ENCODE peak calls at places on chromosome 1, in six cellular contexts. R is HepG2, P is A549, M is GM12878, J is IMR-90, V is SK-N-SH. Q is an unnamed sample.

GRCh38 chr1:235366286-235366685 is 941 bp upstream of the TBCE start:
- DNase-seq in R (no peak), P (no peak), M (no peak), J (no peak), V (no peak), Q (peak; percentile 62)

GRCh38 chr1:98696077-98696476 is 34.6 kb downstream of the SNX7 start:
- DNase-seq in R (no peak), P (no peak), M (no peak), J (no peak), V (no peak), Q (no peak)

GRCh38 chr1:50605186-50605875 is 182.1 kb upstream of the DMRTA2 start:
- DNase-seq in R (peak; percentile 56), P (peak; percentile 19), M (no peak), J (peak; percentile 57), V (peak; percentile 21), Q (peak; percentile 59)

GRCh38 chr1:183986941-183987340 is 50.6 kb downstream of the COLGALT2 start:
- DNase-seq in R (no peak), P (no peak), M (no peak), J (peak; percentile 59), V (no peak), Q (no peak)

GRCh38 chr1:109201123-109201703 is 12.5 kb upstream of the SARS1 start:
- DNase-seq in R (peak; percentile 49), P (peak; percentile 36), M (no peak), J (peak; percentile 96), V (peak; percentile 56), Q (peak; percentile 93)

GRCh38 chr1:167797005-167797404 is 75.2 kb downstream of the MPZL1 start:
- DNase-seq in R (no peak), P (no peak), M (no peak), J (peak; percentile 99), V (no peak), Q (no peak)

GRCh38 chr1:69201716-69202115 is 366.0 kb upstream of the LRRC7 start:
- DNase-seq in R (no peak), P (no peak), M (no peak), J (no peak), V (no peak), Q (no peak)

GRCh38 chr1:53108646-53109580 is 33.5 kb downstream of the SLC1A7 start:
- DNase-seq in R (no peak), P (no peak), M (no peak), J (peak; percentile 65), V (no peak), Q (no peak)

GRCh38 chr1:45846931-45847330 is 43.5 kb downstream of the MAST2 start:
- DNase-seq in R (no peak), P (no peak), M (no peak), J (peak; percentile 59), V (no peak), Q (no peak)

GRCh38 chr1:191145834-191146233 is 668.2 kb upstream of the BRINP3 start:
- DNase-seq in R (no peak), P (no peak), M (no peak), J (no peak), V (no peak), Q (no peak)

GRCh38 chr1:71492298-71493041 is 411.6 kb upstream of the ZRANB2 start:
- DNase-seq in R (no peak), P (no peak), M (no peak), J (no peak), V (no peak), Q (no peak)

GRCh38 chr1:212121772-212122171 is 86.2 kb downstream of the DTL start:
- DNase-seq in R (no peak), P (no peak), M (no peak), J (no peak), V (no peak), Q (no peak)

GRCh38 chr1:212124891-212125582 is 89.5 kb downstream of the DTL start:
- DNase-seq in R (no peak), P (no peak), M (no peak), J (peak; percentile 16), V (no peak), Q (no peak)

GRCh38 chr1:212127219-212127618 is 91.7 kb downstream of the DTL start:
- DNase-seq in R (no peak), P (no peak), M (no peak), J (no peak), V (no peak), Q (no peak)

GRCh38 chr1:212129781-212130180 is 94.2 kb downstream of the DTL start:
- DNase-seq in R (no peak), P (no peak), M (no peak), J (no peak), V (no peak), Q (no peak)

GRCh38 chr1:212125654-212126053 is 90.1 kb downstream of the DTL start:
- DNase-seq in R (no peak), P (no peak), M (no peak), J (no peak), V (no peak), Q (no peak)
- TF ChIP-seq SMC3 in R (no peak), P (no peak), M (no peak), J (no peak), V (no peak), Q (no peak)

GRCh38 chr1:210747890-210748289 is 386.1 kb downstream of the KCNH1 start:
- DNase-seq in R (no peak), P (no peak), M (no peak), J (no peak), V (no peak), Q (no peak)

GRCh38 chr1:210747112-210747511 is 386.8 kb downstream of the KCNH1 start:
- DNase-seq in R (no peak), P (no peak), M (no peak), J (no peak), V (peak; percentile 23), Q (no peak)

GRCh38 chr1:210748796-210749195 is 385.2 kb downstream of the KCNH1 start:
- DNase-seq in R (no peak), P (no peak), M (no peak), J (no peak), V (no peak), Q (no peak)

GRCh38 chr1:210743038-210743437 is 390.9 kb downstream of the KCNH1 start:
- DNase-seq in R (no peak), P (no peak), M (no peak), J (no peak), V (no peak), Q (no peak)

GRCh38 chr1:210746024-210746423 is 387.9 kb downstream of the KCNH1 start:
- DNase-seq in R (no peak), P (no peak), M (no peak), J (no peak), V (no peak), Q (no peak)
- TF ChIP-seq SMC3 in R (no peak), P (no peak), M (no peak), J (no peak), V (no peak), Q (no peak)

GRCh38 chr1:24311731-24312130 is 7.4 kb upstream of the GRHL3 start:
- DNase-seq in R (no peak), P (no peak), M (no peak), J (no peak), V (no peak), Q (no peak)
- TF ChIP-seq SMC3 in R (no peak), P (no peak), M (no peak), J (no peak), V (no peak), Q (no peak)

GRCh38 chr1:155305881-155306391 is 2.7 kb upstream of the FDPS start:
- DNase-seq in R (peak; percentile 30), P (no peak), M (no peak), J (no peak), V (no peak), Q (no peak)
- TF ChIP-seq SMC3 in R (no peak), P (no peak), M (no peak), J (no peak), V (no peak), Q (no peak)

DNA sequence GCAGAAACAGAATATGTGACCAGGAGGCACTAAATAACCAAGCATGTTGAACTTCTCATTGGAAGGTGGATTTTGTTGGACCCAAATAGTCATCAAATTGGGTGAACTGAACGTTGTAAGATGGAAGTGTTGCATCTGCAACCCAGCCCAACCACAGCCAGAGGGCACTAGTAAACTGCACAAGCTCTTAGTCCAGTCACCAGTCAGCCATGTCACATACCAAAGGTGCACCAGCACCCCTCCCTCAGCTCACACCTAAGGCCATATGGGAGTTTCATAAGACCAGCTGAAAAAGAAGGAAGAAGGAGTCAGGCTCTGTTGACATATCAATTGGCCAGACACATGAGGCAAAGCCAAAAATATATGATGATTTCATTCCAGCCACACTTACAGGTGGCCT is 481.7 kb upstream of the NR5A2 start:
- DNase-seq in R (no peak), P (peak; percentile 3), M (no peak), J (no peak), V (no peak), Q (no peak)
- TF ChIP-seq SMC3 in R (no peak), P (peak; percentile 20), M (peak; percentile 8), J (no peak), V (no peak), Q (no peak)

DNA sequence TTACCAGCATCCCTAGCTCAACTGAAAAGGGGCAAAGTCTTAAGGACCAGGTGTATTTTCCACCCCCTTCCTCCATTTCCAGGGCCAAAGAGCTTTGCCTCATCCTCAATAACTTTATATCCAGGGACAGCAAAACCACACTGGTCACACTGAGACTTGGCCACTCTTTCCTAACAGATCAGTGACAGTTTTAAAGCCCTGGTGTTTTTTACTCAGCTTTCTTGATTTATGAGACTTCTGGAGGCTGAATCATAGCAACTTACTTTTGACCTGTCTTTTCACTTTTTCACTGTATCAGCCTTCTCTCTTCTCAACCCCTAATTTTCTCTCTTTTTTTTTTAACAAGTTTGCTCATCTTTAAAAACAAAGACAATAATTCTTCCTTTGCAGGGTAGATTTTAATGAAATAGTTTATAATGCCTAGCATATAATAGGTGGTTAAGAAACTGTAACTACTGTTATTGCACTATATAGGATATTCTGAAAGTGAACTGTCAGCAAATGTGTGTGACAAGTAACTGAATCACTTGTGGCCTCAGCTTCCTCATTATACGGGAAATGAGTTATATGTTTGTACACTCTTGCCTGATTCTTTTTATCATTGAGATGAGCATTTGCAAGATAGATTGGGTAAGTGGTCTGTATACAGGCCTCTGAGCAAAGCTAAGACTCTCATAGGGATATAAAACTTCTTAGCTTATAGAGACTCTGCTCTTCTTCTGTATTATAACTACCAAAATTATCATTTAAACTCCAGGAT is 19.7 kb upstream of the DYNLT5 start:
- DNase-seq in R (no peak), P (no peak), M (no peak), J (peak; percentile 26), V (no peak), Q (no peak)
- TF ChIP-seq SMC3 in R (no peak), P (no peak), M (no peak), J (no peak), V (no peak), Q (no peak)

GRCh38 chr1:228238007-228238406 is 30.2 kb downstream of the OBSCN start:
- DNase-seq in R (no peak), P (no peak), M (no peak), J (no peak), V (no peak), Q (no peak)

GRCh38 chr1:228233136-228233535 is 25.3 kb downstream of the OBSCN start:
- DNase-seq in R (no peak), P (no peak), M (no peak), J (no peak), V (no peak), Q (no peak)

GRCh38 chr1:228238461-228238860 is 30.6 kb downstream of the OBSCN start:
- DNase-seq in R (no peak), P (no peak), M (no peak), J (no peak), V (no peak), Q (no peak)

GRCh38 chr1:228240411-228241240 is 32.8 kb downstream of the OBSCN start:
- DNase-seq in R (no peak), P (no peak), M (no peak), J (no peak), V (no peak), Q (no peak)

GRCh38 chr1:228236744-228237143 is 28.9 kb downstream of the OBSCN start:
- DNase-seq in R (peak; percentile 55), P (no peak), M (no peak), J (peak; percentile 29), V (no peak), Q (peak; percentile 76)
- TF ChIP-seq SMC3 in R (peak; percentile 52), P (no peak), M (no peak), J (peak; percentile 9), V (no peak), Q (peak; percentile 39)